ENCODE peak calls at places on chromosomes 6 and 20, in nine cellular contexts. Y is foreskin fibroblast, Z is choroid plexus epithelial cell, G is spleen, N is AG10803, X is thyroid gland, C is kidney epithelial cell, D is astrocyte, F is endothelial cell of umbilical vein. O is an unnamed sample.

GRCh38 chr6:139159016-139159415 is 24.1 kb downstream of the HECA start:
- DNase-seq in C (no peak), D (no peak), N (no peak), X (no peak), Z (no peak), Y (no peak), G (no peak), F (no peak), O (no peak)

GRCh38 chr6:92271101-92271500 is 1148.3 kb downstream of the EPHA7 start:
- DNase-seq in X (no peak), N (no peak), C (no peak), D (peak; percentile 0), Z (no peak), Y (no peak), F (peak; percentile 37), G (no peak), O (no peak)

GRCh38 chr20:58407966-58408557 is 19.0 kb downstream of the VAPB start:
- DNase-seq in N (peak; percentile 28), X (no peak), C (no peak), G (no peak), Y (no peak), F (no peak), Z (peak; percentile 56), D (no peak), O (no peak)

GRCh38 chr6:158143700-158144099 is 24.4 kb downstream of the SERAC1 start:
- DNase-seq in X (no peak), D (no peak), Z (peak; percentile 56), F (no peak), N (peak; percentile 51), Y (no peak), G (no peak), C (no peak), O (no peak)

GRCh38 chr6:11329841-11330765 is 97.6 kb upstream of the NEDD9 start:
- DNase-seq in Y (no peak), D (no peak), X (no peak), Z (no peak), C (no peak), F (peak; percentile 53), N (no peak), G (no peak), O (no peak)

GRCh38 chr20:63283397-63284082 is 9.4 kb upstream of the COL20A1 start:
- DNase-seq in F (no peak), Y (no peak), G (no peak), X (no peak), C (no peak), D (no peak), N (no peak), Z (no peak), O (no peak)

GRCh38 chr20:50308513-50309279 is 118.1 kb downstream of the CEBPB start:
- DNase-seq in F (peak; percentile 52), N (peak; percentile 100), Y (peak; percentile 98), X (peak; percentile 79), C (peak; percentile 91), G (peak; percentile 95), Z (peak; percentile 96), D (peak; percentile 98), O (no peak)

GRCh38 chr20:13296070-13296469 is 75.0 kb downstream of the ISM1 start:
- DNase-seq in Z (no peak), F (no peak), Y (no peak), X (no peak), N (no peak), C (no peak), D (no peak), G (no peak), O (no peak)

GRCh38 chr20:24648919-24649318 is 179.5 kb downstream of the SYNDIG1 start:
- DNase-seq in G (peak; percentile 17), Y (no peak), Z (no peak), F (no peak), N (no peak), C (no peak), D (no peak), X (no peak), O (no peak)

GRCh38 chr20:37984018-37984785 is 49.1 kb downstream of the TTI1 start:
- DNase-seq in X (peak; percentile 76), C (no peak), G (no peak), D (no peak), Y (no peak), Z (no peak), F (no peak), N (no peak), O (no peak)

GRCh38 chr20:58523916-58524315 is 8.7 kb upstream of the APCDD1L start:
- DNase-seq in C (no peak), D (peak; percentile 86), F (peak; percentile 55), G (no peak), Z (peak; percentile 61), Y (peak; percentile 7), X (no peak), N (peak; percentile 80), O (no peak)

GRCh38 chr6:71373943-71374342 is 85.3 kb downstream of the OGFRL1 start:
- DNase-seq in N (peak; percentile 52), G (no peak), Y (no peak), X (no peak), D (no peak), Z (no peak), F (no peak), C (no peak), O (no peak)

GRCh38 chr20:5719861-5720401 is 30.3 kb upstream of the SHLD1 start:
- DNase-seq in D (peak; percentile 30), F (no peak), N (no peak), Z (peak; percentile 58), C (no peak), X (no peak), Y (no peak), G (no peak), O (no peak)

GRCh38 chr6:136969930-136970329 is 47.8 kb downstream of the SLC35D3 start:
- DNase-seq in D (no peak), N (no peak), Z (no peak), C (no peak), G (no peak), X (no peak), F (no peak), Y (no peak), O (no peak)

GRCh38 chr6:1062786-1063545 is 248.9 kb upstream of the FOXQ1 start:
- DNase-seq in X (no peak), F (no peak), N (peak; percentile 10), D (no peak), Y (no peak), C (no peak), G (no peak), Z (peak; percentile 18), O (no peak)
- TF ChIP-seq CTCF in X (no peak), F (no peak), N (no peak), D (no peak), Y (no peak), C (no peak), G (no peak), Z (no peak), O (no peak)

DNA sequence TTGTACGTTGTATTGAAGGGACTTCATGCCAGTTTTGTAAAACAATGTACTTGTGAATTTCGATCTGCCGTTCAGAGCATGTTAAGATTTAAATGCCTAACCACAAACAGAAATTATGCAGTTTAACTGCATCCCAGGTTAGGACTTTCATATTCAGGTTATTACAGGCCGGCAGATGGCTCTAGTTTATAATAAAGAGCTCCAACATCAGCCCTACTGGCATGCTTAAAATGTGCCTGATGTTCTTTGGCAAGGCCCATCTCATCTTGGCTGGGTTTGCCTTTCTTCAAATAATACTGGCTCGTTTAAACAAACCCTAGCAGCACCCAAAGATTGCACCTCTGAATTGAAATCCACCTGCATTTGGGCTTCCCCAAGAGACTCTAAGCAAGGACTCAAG is 169.3 kb upstream of the RIN2 start:
- DNase-seq in Y (no peak), G (no peak), N (peak; percentile 3), Z (no peak), C (no peak), X (no peak), D (no peak), F (no peak), O (no peak)
- TF ChIP-seq CTCF in Y (no peak), G (no peak), N (no peak), Z (no peak), C (no peak), X (no peak), D (no peak), F (no peak), O (no peak)

DNA sequence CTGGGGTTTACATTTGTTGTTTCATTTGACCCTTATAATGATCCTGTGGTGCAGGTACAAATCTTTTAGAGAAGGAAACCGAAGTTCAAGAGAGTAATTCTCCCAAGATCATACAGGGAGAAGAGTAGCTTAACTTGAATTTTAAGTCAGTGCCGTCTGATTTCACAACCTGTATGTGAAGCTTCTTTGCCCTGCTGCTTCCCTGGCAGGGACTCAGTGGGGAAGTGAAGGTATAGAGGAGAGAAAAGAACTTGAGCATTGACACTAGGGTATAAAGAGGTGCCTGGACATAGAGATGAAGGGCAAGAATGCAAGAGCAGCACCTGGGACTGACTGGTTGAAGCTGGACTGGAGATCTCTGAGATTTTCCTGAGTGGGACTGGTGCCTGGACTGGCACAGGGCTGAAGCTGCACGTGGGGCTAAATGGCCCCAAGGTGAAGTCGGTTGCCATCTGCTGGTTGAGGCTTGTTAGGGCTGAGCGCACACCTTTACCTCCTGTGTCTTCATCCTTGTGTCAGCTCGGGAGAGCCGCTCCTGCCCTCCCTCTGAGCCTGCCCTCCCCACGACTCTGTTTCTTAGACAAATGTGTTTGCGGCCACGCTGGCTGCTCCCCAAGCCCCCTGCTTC is 41.8 kb downstream of the FARS2 start:
- DNase-seq in Z (peak; percentile 61), G (peak; percentile 80), D (no peak), F (peak; percentile 18), X (peak; percentile 87), N (no peak), Y (no peak), C (no peak), O (no peak)
- TF ChIP-seq CTCF in Z (peak; percentile 75), G (peak; percentile 63), D (no peak), F (peak; percentile 56), X (peak; percentile 85), N (peak; percentile 33), Y (no peak), C (peak; percentile 79), O (peak; percentile 62)

GRCh38 chr6:14511192-14511591 is 393.6 kb downstream of the CD83 start:
- DNase-seq in C (no peak), Z (no peak), N (no peak), X (no peak), D (no peak), G (no peak), Y (no peak), F (no peak), O (no peak)

GRCh38 chr6:14506656-14507242 is 389.2 kb downstream of the CD83 start:
- DNase-seq in F (no peak), Z (no peak), X (no peak), N (no peak), G (no peak), Y (no peak), C (no peak), D (no peak), O (no peak)

GRCh38 chr6:14513726-14514125 is 396.2 kb downstream of the CD83 start:
- DNase-seq in X (no peak), Y (no peak), Z (no peak), G (no peak), D (peak; percentile 20), C (no peak), N (no peak), F (no peak), O (no peak)

GRCh38 chr6:14512246-14512645 is 394.7 kb downstream of the CD83 start:
- DNase-seq in G (no peak), F (no peak), X (no peak), D (no peak), N (no peak), Y (no peak), C (no peak), Z (no peak), O (no peak)

DNA sequence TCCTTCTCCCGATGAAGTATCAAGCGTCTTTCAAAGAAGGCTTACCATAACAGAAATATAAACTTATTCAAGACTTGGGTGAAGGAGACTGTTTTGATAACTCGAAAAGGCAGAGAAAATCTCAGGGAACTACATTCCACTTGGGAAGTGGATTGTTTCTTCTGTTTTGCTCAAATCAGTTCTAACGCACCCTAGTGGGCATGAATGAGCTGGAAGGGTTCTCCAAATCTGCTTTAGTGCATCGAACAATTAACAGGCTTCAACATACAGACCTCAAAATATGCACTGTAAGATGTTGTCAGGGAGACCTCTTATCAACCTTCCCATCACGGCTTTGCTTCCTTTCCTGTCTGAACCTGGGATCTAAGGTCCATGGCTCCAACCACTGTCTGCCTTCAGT is 392.5 kb downstream of the CD83 start:
- DNase-seq in C (no peak), Y (no peak), N (no peak), D (no peak), F (no peak), X (no peak), Z (no peak), G (no peak), O (no peak)
- TF ChIP-seq CTCF in C (no peak), Y (peak; percentile 2), N (no peak), D (no peak), F (no peak), X (peak; percentile 52), Z (peak; percentile 17), G (no peak), O (peak; percentile 24)

O was measured in chondrocyte.